ENCODE peak calls at places on chromosomes 5 and 9, in four cellular contexts. O is GM18507; C is stimulated activated CD8-positive, alpha-beta memory T cell treated with anti-CD3 and anti-CD28 coated beads, Interleukin-12 subunit alpha, Interleukin-12 subunit beta, amount 100 ng/mL, for 1 hour; J is HT1080. X is an unnamed sample.

GRCh38 chr5:6765612-6766525 is 52.6 kb downstream of the TENT4A start:
- DNase-seq in O (peak), C (peak), J (peak), X (peak)

GRCh38 chr9:73684601-73685000 is 532.9 kb downstream of the ANXA1 start:
- DNase-seq in O (no peak), C (no peak), J (peak), X (no peak)

GRCh38 chr5:59095480-59095879 is 512.6 kb downstream of the RAB3C start:
- DNase-seq in O (no peak), C (no peak), J (no peak), X (no peak)

GRCh38 chr5:150297236-150297890 is 5.3 kb downstream of the ARSI start:
- DNase-seq in O (no peak), C (no peak), J (no peak), X (no peak)

GRCh38 chr5:179142434-179143198 is 82.4 kb downstream of the ZNF354C start:
- DNase-seq in O (no peak), C (no peak), J (peak), X (no peak)

GRCh38 chr5:9251379-9251980 is 294.4 kb downstream of the SEMA5A start:
- DNase-seq in O (no peak), C (no peak), J (peak), X (no peak)

GRCh38 chr5:135887447-135887864 is 8.2 kb downstream of the IL9 start:
- DNase-seq in O (peak), C (peak), J (peak), X (no peak)

GRCh38 chr9:113477661-113478060 is 14.1 kb downstream of the RGS3 start:
- DNase-seq in O (no peak), C (no peak), J (no peak), X (no peak)

GRCh38 chr9:13228431-13228830 is 51.1 kb downstream of the MPDZ start:
- DNase-seq in O (no peak), C (no peak), J (no peak), X (no peak)

GRCh38 chr9:133739408-133740280 is 1.5 kb upstream of the SARDH start:
- DNase-seq in O (no peak), C (no peak), J (no peak), X (no peak)